ENCODE peak calls at places on chromosome 7, in ten cellular contexts. D is tibial nerve, S is esophagus muscularis mucosa, Q is breast epithelium, Z is Peyer's patch, O is HCT116, N is testis, P is A549, K is uterus, M is body of pancreas. J is an unnamed sample.

GRCh38 chr7:20532841-20533240 is 82.6 kb upstream of the ABCB5 start:
- DNase-seq in D (no peak), S (no peak), Q (peak; percentile 24), Z (no peak), O (no peak), N (no peak), P (no peak), K (no peak), M (no peak), J (no peak)

GRCh38 chr7:2243483-2243840 is 1.4 kb downstream of the NUDT1 start:
- DNase-seq in D (no peak), S (no peak), Q (no peak), Z (no peak), O (no peak), N (no peak), P (no peak), K (no peak), M (no peak), J (no peak)

GRCh38 chr7:25809441-25809840 is 342.6 kb upstream of the NFE2L3 start:
- DNase-seq in D (no peak), S (no peak), Q (no peak), Z (no peak), O (no peak), N (no peak), P (no peak), K (no peak), M (no peak), J (no peak)

GRCh38 chr7:142583424-142583823 is 165.8 kb upstream of the PRSS1 start:
- DNase-seq in D (no peak), S (no peak), Q (no peak), Z (no peak), O (peak; percentile 63), N (no peak), P (peak; percentile 76), K (no peak), M (peak; percentile 45), J (peak; percentile 76)

GRCh38 chr7:116353614-116354013 is 143.3 kb downstream of the TES start:
- DNase-seq in D (peak; percentile 20), S (no peak), Q (no peak), Z (no peak), O (no peak), N (no peak), P (no peak), K (peak; percentile 46), M (peak; percentile 75), J (no peak)

GRCh38 chr7:50166997-50167961 is 74.2 kb upstream of the ZPBP start:
- DNase-seq in D (no peak), S (peak; percentile 82), Q (no peak), Z (no peak), O (no peak), N (no peak), P (no peak), K (no peak), M (no peak), J (no peak)

GRCh38 chr7:46173526-46174191 is 252.6 kb upstream of the IGFBP3 start:
- DNase-seq in D (no peak), S (peak; percentile 88), Q (no peak), Z (no peak), O (no peak), N (peak; percentile 79), P (no peak), K (peak; percentile 54), M (peak; percentile 43), J (no peak)

GRCh38 chr7:32143271-32143670 is 73.1 kb upstream of the PDE1C start:
- DNase-seq in D (no peak), S (no peak), Q (no peak), Z (no peak), O (no peak), N (no peak), P (no peak), K (no peak), M (no peak), J (no peak)

GRCh38 chr7:79301419-79301818 is 152.0 kb downstream of the MAGI2 start:
- DNase-seq in D (no peak), S (no peak), Q (no peak), Z (no peak), O (no peak), N (no peak), P (no peak), K (no peak), M (no peak), J (no peak)

GRCh38 chr7:140079121-140079536 is 16.4 kb upstream of the PARP12 start:
- DNase-seq in D (peak; percentile 40), S (no peak), Q (no peak), Z (no peak), O (no peak), N (no peak), P (peak; percentile 59), K (peak; percentile 54), M (peak; percentile 64), J (peak; percentile 72)

GRCh38 chr7:112995091-112995824 is 91.4 kb downstream of the GPR85 start:
- DNase-seq in D (no peak), S (no peak), Q (no peak), Z (no peak), O (no peak), N (no peak), P (no peak), K (no peak), M (no peak), J (no peak)

GRCh38 chr7:137269240-137269639 is 74.3 kb downstream of the PTN start:
- DNase-seq in D (no peak), S (no peak), Q (no peak), Z (no peak), O (no peak), N (peak; percentile 32), P (no peak), K (no peak), M (no peak), J (no peak)

GRCh38 chr7:24573554-24574338 is 494 bp downstream of the PALS2 start:
- DNase-seq in D (peak; percentile 6), S (no peak), Q (peak; percentile 24), Z (peak; percentile 44), O (no peak), N (peak; percentile 63), P (peak; percentile 31), K (peak; percentile 49), M (peak; percentile 55), J (peak; percentile 40)

GRCh38 chr7:30301751-30302150 is 17.4 kb downstream of the ZNRF2 start:
- DNase-seq in D (no peak), S (no peak), Q (no peak), Z (no peak), O (no peak), N (no peak), P (no peak), K (no peak), M (no peak), J (no peak)

GRCh38 chr7:123616244-123616643 is 14.6 kb downstream of the ASB15 start:
- DNase-seq in D (no peak), S (no peak), Q (no peak), Z (no peak), O (no peak), N (no peak), P (no peak), K (no peak), M (no peak), J (no peak)

GRCh38 chr7:48140001-48140681 is 31.1 kb upstream of the ABCA13 start:
- DNase-seq in D (no peak), S (no peak), Q (no peak), Z (no peak), O (no peak), N (no peak), P (no peak), K (no peak), M (peak; percentile 64), J (no peak)

GRCh38 chr7:151628846-151629604 is 109.3 kb upstream of the RHEB start:
- DNase-seq in D (no peak), S (no peak), Q (no peak), Z (no peak), O (no peak), N (no peak), P (no peak), K (no peak), M (no peak), J (no peak)

GRCh38 chr7:77699056-77699455 is 2.8 kb downstream of the RSBN1L start:
- DNase-seq in D (no peak), S (no peak), Q (no peak), Z (no peak), O (no peak), N (no peak), P (no peak), K (no peak), M (no peak), J (no peak)
- H3K4me3 ChIP-seq in D (no peak overlapping the region), S (peak overlapping the region; percentile 99), Q (no peak overlapping the region), Z (peak overlapping the region; percentile 69), O (no peak overlapping the region), N (no peak overlapping the region), P (no peak overlapping the region), K (no peak overlapping the region), M (no peak overlapping the region), J (no peak overlapping the region)

GRCh38 chr7:1065263-1066260 is 21.2 kb downstream of the GPR146 start:
- DNase-seq in D (peak; percentile 84), S (peak; percentile 96), Q (peak; percentile 59), Z (peak; percentile 82), O (no peak), N (peak; percentile 87), P (peak; percentile 95), K (peak; percentile 84), M (peak; percentile 88), J (peak; percentile 80)
- H3K27ac ChIP-seq in D (no peak overlapping the region), S (no peak overlapping the region), Q (no peak overlapping the region), Z (no peak overlapping the region), O (no peak overlapping the region), N (no peak overlapping the region), P (no peak overlapping the region), K (no peak overlapping the region), M (no peak overlapping the region), J (no peak overlapping the region)

GRCh38 chr7:22718200-22718711 is 8.7 kb upstream of the IL6 start:
- DNase-seq in D (no peak), S (peak; percentile 89), Q (no peak), Z (no peak), O (no peak), N (no peak), P (no peak), K (no peak), M (no peak), J (no peak)
- TF ChIP-seq POLR2A in D (no peak), S (no peak), Q (no peak), Z (no peak), O (no peak), N (no peak), P (no peak), K (no peak), M (no peak), J (no peak)

GRCh38 chr7:5667391-5667790 is 114.1 kb downstream of the RNF216 start:
- DNase-seq in D (no peak), S (no peak), Q (no peak), Z (no peak), O (no peak), N (peak; percentile 77), P (no peak), K (no peak), M (no peak), J (no peak)

GRCh38 chr7:5672468-5672867 is 109.0 kb downstream of the RNF216 start:
- DNase-seq in D (no peak), S (no peak), Q (no peak), Z (no peak), O (no peak), N (no peak), P (no peak), K (no peak), M (no peak), J (no peak)

GRCh38 chr7:5671053-5671452 is 110.4 kb downstream of the RNF216 start:
- DNase-seq in D (no peak), S (no peak), Q (no peak), Z (no peak), O (no peak), N (peak; percentile 43), P (no peak), K (no peak), M (no peak), J (no peak)

GRCh38 chr7:5673125-5673524 is 108.3 kb downstream of the RNF216 start:
- DNase-seq in D (no peak), S (no peak), Q (no peak), Z (no peak), O (no peak), N (no peak), P (no peak), K (no peak), M (no peak), J (no peak)

GRCh38 chr7:5670173-5670933 is 111.1 kb downstream of the RNF216 start:
- DNase-seq in D (no peak), S (no peak), Q (no peak), Z (no peak), O (no peak), N (no peak), P (no peak), K (no peak), M (no peak), J (no peak)
- H3K4me3 ChIP-seq in D (no peak overlapping the region), S (no peak overlapping the region), Q (no peak overlapping the region), Z (no peak overlapping the region), O (no peak overlapping the region), N (no peak overlapping the region), P (no peak overlapping the region), K (no peak overlapping the region), M (no peak overlapping the region), J (no peak overlapping the region)